ENCODE peak calls at places on chromosomes 2 and 18, in five cellular contexts. S, T, F, I and C are unnamed samples.

GRCh38 chr2:1846046-1847015 is 102.0 kb upstream of the PXDN start:
- DNase-seq in S (no peak), T (no peak), F (no peak), I (no peak), C (no peak)

GRCh38 chr18:51107082-51107481 is 77.1 kb downstream of the SMAD4 start:
- DNase-seq in S (no peak), T (no peak), F (no peak), I (no peak), C (no peak)

GRCh38 chr2:231129216-231129615 is 4.4 kb upstream of the HTR2B start:
- DNase-seq in S (no peak), T (no peak), F (no peak), I (no peak), C (no peak)

GRCh38 chr2:127593228-127594115 is 52.5 kb upstream of the GPR17 start:
- DNase-seq in S (no peak), T (no peak), F (no peak), I (no peak), C (no peak)

GRCh38 chr18:21853972-21854563 is 113.5 kb downstream of the MIB1 start:
- DNase-seq in S (no peak), T (no peak), F (no peak), I (no peak), C (no peak)

GRCh38 chr2:111231532-111232252 is 111.0 kb downstream of the BCL2L11 start:
- DNase-seq in S (no peak), T (no peak), F (no peak), I (no peak), C (no peak)

GRCh38 chr18:21167641-21168372 is 56.2 kb upstream of the ROCK1 start:
- DNase-seq in S (no peak), T (peak), F (peak), I (no peak), C (no peak)

GRCh38 chr2:69774984-69775982 is 33.3 kb downstream of the ANXA4 start:
- DNase-seq in S (no peak), T (no peak), F (no peak), I (peak), C (no peak)

GRCh38 chr18:62957885-62958472 is 242.6 kb downstream of the PHLPP1 start:
- DNase-seq in S (no peak), T (peak), F (no peak), I (peak), C (peak)

GRCh38 chr2:197453914-197454398 is 604 bp downstream of the COQ10B start:
- DNase-seq in S (no peak), T (peak), F (peak), I (no peak), C (peak)

GRCh38 chr18:77223221-77223639 is 26.4 kb upstream of the GALR1 start:
- DNase-seq in S (no peak), T (no peak), F (no peak), I (no peak), C (no peak)

GRCh38 chr2:64623232-64623879 is 30.4 kb downstream of the SERTAD2 start:
- DNase-seq in S (no peak), T (no peak), F (no peak), I (no peak), C (no peak)

GRCh38 chr2:147030966-147031760 is 813.7 kb upstream of the ACVR2A start:
- DNase-seq in S (no peak), T (no peak), F (peak), I (peak), C (no peak)

GRCh38 chr18:60066576-60066975 is 166.8 kb downstream of the PMAIP1 start:
- DNase-seq in S (no peak), T (no peak), F (no peak), I (no peak), C (no peak)

GRCh38 chr2:63345285-63345633 is 243.0 kb downstream of the WDPCP start:
- DNase-seq in S (no peak), T (no peak), F (no peak), I (no peak), C (no peak)

GRCh38 chr18:23887035-23887434 is 127.5 kb upstream of the TTC39C start:
- DNase-seq in S (no peak), T (no peak), F (no peak), I (no peak), C (no peak)

GRCh38 chr2:167733750-167734149 is 513.6 kb downstream of the STK39 start:
- DNase-seq in S (no peak), T (no peak), F (no peak), I (peak), C (no peak)

GRCh38 chr2:33377048-33377447 is 99.4 kb upstream of the RASGRP3 start:
- DNase-seq in S (no peak), T (no peak), F (peak), I (no peak), C (no peak)

GRCh38 chr2:137897082-137897481 is 67.2 kb upstream of the HNMT start:
- DNase-seq in S (no peak), T (no peak), F (no peak), I (no peak), C (no peak)

GRCh38 chr2:67374481-67374880 is 22.7 kb upstream of the ETAA1 start:
- DNase-seq in S (no peak), T (no peak), F (no peak), I (no peak), C (no peak)

GRCh38 chr2:27123302-27124150 is at the start of gene ABHD1:
- DNase-seq in S (peak), T (peak), F (no peak), I (no peak), C (no peak)

GRCh38 chr18:55003695-55004094 is 44.4 kb upstream of the CCDC68 start:
- DNase-seq in S (no peak), T (no peak), F (no peak), I (no peak), C (no peak)

GRCh38 chr18:76686737-76687231 is 135.6 kb upstream of the ZNF236 start:
- DNase-seq in S (no peak), T (peak), F (peak), I (peak), C (peak)

GRCh38 chr2:213231966-213232365 is 52.3 kb upstream of the SPAG16 start:
- DNase-seq in S (no peak), T (no peak), F (no peak), I (no peak), C (no peak)

GRCh38 chr2:74405994-74406583 is 15.3 kb downstream of the C2orf81 start:
- DNase-seq in S (no peak), T (no peak), F (no peak), I (peak), C (no peak)

GRCh38 chr2:234271342-234271741 is 220.8 kb downstream of the SPP2 start:
- DNase-seq in S (no peak), T (no peak), F (no peak), I (no peak), C (no peak)

GRCh38 chr2:62923881-62924280 is 126.7 kb upstream of the OTX1 start:
- DNase-seq in S (no peak), T (no peak), F (no peak), I (no peak), C (no peak)

GRCh38 chr2:101187131-101187530 is 35.9 kb upstream of the TBC1D8 start:
- DNase-seq in S (no peak), T (no peak), F (no peak), I (no peak), C (no peak)
- TF ChIP-seq CTCF in S (no peak), T (no peak), F (no peak), I (no peak), C (no peak)

GRCh38 chr2:13066673-13067072 is 349.9 kb downstream of the TRIB2 start:
- DNase-seq in S (no peak), T (no peak), F (no peak), I (no peak), C (no peak)
- TF ChIP-seq CTCF in S (no peak), T (no peak), F (no peak), I (no peak), C (no peak)

GRCh38 chr2:154686162-154686561 is 12.3 kb upstream of the KCNJ3 start:
- DNase-seq in S (no peak), T (no peak), F (no peak), I (no peak), C (no peak)
- TF ChIP-seq CTCF in S (no peak), T (no peak), F (no peak), I (peak), C (no peak)

GRCh38 chr2:65722028-65722427 is 289.6 kb upstream of the SPRED2 start:
- DNase-seq in S (no peak), T (peak), F (no peak), I (peak), C (peak)
- TF ChIP-seq CTCF in S (no peak), T (no peak), F (no peak), I (peak), C (no peak)

DNA sequence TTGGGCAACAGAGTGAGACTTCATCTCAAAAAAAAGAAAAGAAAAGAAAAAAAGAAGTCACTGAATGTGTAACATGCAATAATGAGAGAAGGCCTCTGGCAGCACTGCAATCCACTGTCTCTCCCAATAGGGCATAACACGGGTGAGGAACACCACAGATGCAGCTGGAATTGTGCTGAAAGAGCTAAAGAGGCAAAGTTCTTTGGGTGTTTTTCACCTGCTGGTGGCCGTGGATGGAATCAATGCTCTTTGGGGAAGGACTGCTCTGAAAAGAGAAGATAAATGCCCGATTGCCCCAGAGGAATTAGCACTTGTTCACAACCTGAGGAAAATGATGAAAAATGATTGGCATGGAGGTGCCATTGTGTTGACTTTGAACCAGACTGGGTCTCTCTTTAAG is 31.0 kb upstream of the CYBRD1 start:
- DNase-seq in S (no peak), T (peak), F (no peak), I (no peak), C (no peak)
- TF ChIP-seq CTCF in S (no peak), T (no peak), F (peak), I (no peak), C (no peak)

GRCh38 chr2:131050896-131051295 is 42.4 kb downstream of the FAM168B start:
- DNase-seq in S (no peak), T (no peak), F (no peak), I (no peak), C (no peak)

GRCh38 chr2:131056204-131056975 is 36.9 kb downstream of the FAM168B start:
- DNase-seq in S (no peak), T (no peak), F (no peak), I (no peak), C (no peak)

GRCh38 chr2:131055169-131056065 is 37.8 kb downstream of the FAM168B start:
- DNase-seq in S (no peak), T (no peak), F (peak), I (peak), C (peak)

GRCh38 chr2:131052741-131053263 is 40.5 kb downstream of the FAM168B start:
- DNase-seq in S (no peak), T (no peak), F (no peak), I (no peak), C (no peak)

GRCh38 chr2:131054488-131054887 is 38.8 kb downstream of the FAM168B start:
- DNase-seq in S (no peak), T (no peak), F (no peak), I (no peak), C (no peak)
- TF ChIP-seq CTCF in S (no peak), T (no peak), F (no peak), I (no peak), C (no peak)

DNA sequence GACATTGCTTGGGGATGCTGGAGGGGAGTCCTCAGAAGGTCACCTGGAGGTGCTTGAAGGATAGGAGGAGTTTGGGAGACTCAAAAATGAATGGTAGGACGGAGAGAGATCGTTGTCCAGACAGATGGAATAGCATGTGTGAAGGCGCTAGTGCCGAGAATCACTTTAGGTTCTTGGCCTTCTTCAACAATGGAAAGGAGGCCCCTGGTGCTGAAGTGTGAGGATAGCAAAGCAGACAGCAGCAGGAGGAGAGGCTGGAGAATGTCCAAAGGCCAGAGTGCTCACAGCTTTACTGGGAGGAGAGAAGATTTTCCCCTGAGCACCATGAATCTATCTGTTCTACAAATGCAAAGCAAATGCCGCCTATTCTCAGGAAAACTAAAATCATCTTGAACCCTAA is 456.3 kb downstream of the LPIN1 start:
- DNase-seq in S (no peak), T (no peak), F (no peak), I (peak), C (peak)
- TF ChIP-seq CTCF in S (no peak), T (no peak), F (no peak), I (peak), C (no peak)

GRCh38 chr2:65930259-65930658 is 497.9 kb upstream of the SPRED2 start:
- DNase-seq in S (no peak), T (no peak), F (no peak), I (no peak), C (no peak)

GRCh38 chr2:65937379-65938160 is 497.4 kb upstream of the MEIS1 start:
- DNase-seq in S (no peak), T (no peak), F (peak), I (no peak), C (no peak)

GRCh38 chr2:65934992-65935629 is 499.8 kb upstream of the MEIS1 start:
- DNase-seq in S (no peak), T (no peak), F (no peak), I (no peak), C (no peak)

DNA sequence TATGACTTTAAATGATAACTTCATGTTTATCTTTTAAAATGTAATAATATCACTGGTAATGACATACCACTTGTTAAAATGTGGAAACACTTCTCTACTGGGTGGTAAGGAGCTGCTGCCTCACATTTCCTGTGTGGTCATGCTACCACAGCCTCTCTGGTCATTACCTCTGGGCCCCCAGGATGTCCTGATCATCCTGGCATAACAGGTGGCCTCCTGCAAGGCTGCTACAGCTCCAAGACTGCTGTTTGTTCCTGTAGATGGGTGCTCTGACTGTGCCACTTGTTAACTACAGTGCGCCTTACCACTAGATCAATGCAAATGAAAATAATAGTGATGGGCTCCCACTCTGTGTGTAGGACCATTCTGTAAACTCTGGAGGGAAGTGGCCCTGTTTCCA is 500.2 kb upstream of the SPRED2 start:
- DNase-seq in S (no peak), T (no peak), F (no peak), I (no peak), C (no peak)
- TF ChIP-seq CTCF in S (no peak), T (no peak), F (no peak), I (no peak), C (no peak)

GRCh38 chr2:37985333-37985732 is 60.2 kb downstream of the RMDN2 start:
- DNase-seq in S (no peak), T (no peak), F (peak), I (peak), C (peak)

GRCh38 chr2:37982847-37983246 is 57.8 kb downstream of the RMDN2 start:
- DNase-seq in S (no peak), T (no peak), F (no peak), I (no peak), C (no peak)

GRCh38 chr2:37984176-37984575 is 59.1 kb downstream of the RMDN2 start:
- DNase-seq in S (no peak), T (no peak), F (no peak), I (no peak), C (no peak)

GRCh38 chr2:37983719-37984118 is 58.6 kb downstream of the RMDN2 start:
- DNase-seq in S (no peak), T (no peak), F (no peak), I (no peak), C (no peak)

DNA sequence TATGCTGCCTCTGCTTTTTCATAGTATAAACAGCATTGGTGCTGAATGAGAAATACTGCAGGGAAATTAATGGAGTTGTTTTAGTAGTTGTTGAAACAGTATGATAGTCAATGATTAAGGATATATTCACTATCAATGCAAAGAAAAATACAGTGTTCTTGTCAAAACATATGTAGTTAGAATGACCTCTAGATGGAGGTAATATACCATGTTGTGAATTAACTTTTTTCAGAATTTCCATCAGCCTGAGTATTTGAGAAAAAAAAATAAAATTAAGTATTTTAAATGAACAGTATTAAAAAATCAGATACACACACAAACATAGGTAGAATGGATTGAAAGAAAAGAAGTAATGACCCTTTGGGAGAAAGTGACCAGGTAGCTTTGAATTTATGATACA is 59.5 kb downstream of the RMDN2 start:
- DNase-seq in S (no peak), T (no peak), F (peak), I (no peak), C (no peak)
- TF ChIP-seq CTCF in S (no peak), T (no peak), F (no peak), I (peak), C (peak)